ENCODE peak calls at places on chromosomes 5 and 9, in seven cellular contexts. K, S, E, F, R, V and B are unnamed samples.

GRCh38 chr9:82554381-82554780 is 508.6 kb downstream of the RASEF start:
- DNase-seq in V (no peak), S (no peak), R (no peak), K (no peak), E (no peak), F (no peak), B (no peak)

GRCh38 chr5:82882316-82882715 is 194.9 kb downstream of the TMEM167A start:
- DNase-seq in K (no peak), R (no peak), F (no peak), E (no peak), S (no peak), V (no peak), B (no peak)

GRCh38 chr9:134696433-134696832 is 54.8 kb downstream of the COL5A1 start:
- DNase-seq in K (no peak), R (no peak), E (no peak), V (no peak), F (no peak), S (no peak), B (no peak)

GRCh38 chr9:127473932-127474331 is 22.6 kb downstream of the LRSAM1 start:
- DNase-seq in F (no peak), S (no peak), V (no peak), R (no peak), K (no peak), E (no peak), B (no peak)

GRCh38 chr5:180975338-180975737 is 13.3 kb upstream of the BTNL3 start:
- DNase-seq in E (no peak), F (no peak), R (no peak), V (no peak), S (no peak), K (no peak), B (no peak)

GRCh38 chr5:103369125-103370120 is 110.9 kb downstream of the MACIR start:
- DNase-seq in F (no peak), S (no peak), V (no peak), K (no peak), R (no peak), E (no peak), B (no peak)

GRCh38 chr9:19050637-19051591 is 1.7 kb downstream of the RRAGA start:
- DNase-seq in F (no peak), E (no peak), S (no peak), V (no peak), R (peak), K (peak), B (no peak)

GRCh38 chr9:33097192-33097591 is 20.7 kb upstream of the SMU1 start:
- DNase-seq in F (no peak), E (no peak), R (no peak), S (no peak), V (no peak), K (no peak), B (no peak)

GRCh38 chr5:54774281-54775171 is 210.9 kb downstream of the ESM1 start:
- DNase-seq in S (no peak), F (no peak), R (no peak), V (no peak), E (no peak), K (no peak), B (no peak)

GRCh38 chr5:41128291-41128690 is 57.1 kb upstream of the MROH2B start:
- DNase-seq in K (no peak), E (no peak), S (no peak), V (no peak), R (peak), F (no peak), B (no peak)

GRCh38 chr5:59328801-59329296 is 564.7 kb downstream of the PDE4D start:
- DNase-seq in S (no peak), E (no peak), K (peak), R (peak), F (no peak), V (no peak), B (no peak)

GRCh38 chr5:585962-586628 is 26.0 kb upstream of the CEP72 start:
- DNase-seq in V (no peak), E (no peak), S (no peak), K (no peak), F (no peak), R (no peak), B (no peak)

GRCh38 chr5:97658116-97658900 is 475.3 kb upstream of the RIOK2 start:
- DNase-seq in F (no peak), R (no peak), S (no peak), K (no peak), V (no peak), E (no peak), B (peak)

GRCh38 chr5:139451176-139451575 is 11.4 kb downstream of the ECSCR start:
- DNase-seq in S (no peak), E (no peak), F (no peak), V (no peak), K (no peak), R (no peak), B (no peak)

GRCh38 chr5:91641730-91642350 is 258.7 kb upstream of the ARRDC3 start:
- DNase-seq in V (no peak), R (peak), F (no peak), S (no peak), K (peak), E (no peak), B (no peak)

GRCh38 chr5:170316933-170317332 is 19.4 kb upstream of the LCP2 start:
- DNase-seq in E (no peak), S (no peak), V (no peak), F (no peak), R (no peak), K (no peak), B (no peak)

GRCh38 chr5:117332341-117332740 is 757.7 kb upstream of the SEMA6A start:
- DNase-seq in R (no peak), V (no peak), S (no peak), F (no peak), E (no peak), K (no peak), B (no peak)

GRCh38 chr5:153629027-153629426 is 138.6 kb downstream of the GRIA1 start:
- DNase-seq in E (no peak), V (no peak), F (no peak), R (peak), S (peak), K (peak), B (no peak)

GRCh38 chr5:14767942-14768837 is 103.4 kb downstream of the ANKH start:
- DNase-seq in F (no peak), K (no peak), S (no peak), E (no peak), R (peak), V (no peak), B (no peak)

GRCh38 chr9:15977438-15977837 is 424.6 kb downstream of the CCDC171 start:
- DNase-seq in F (no peak), E (no peak), R (peak), K (no peak), V (no peak), S (no peak), B (no peak)

GRCh38 chr9:95512751-95513120 is 4.0 kb downstream of the PTCH1 start:
- DNase-seq in V (no peak), S (no peak), R (no peak), K (no peak), F (no peak), E (no peak), B (no peak)

GRCh38 chr9:110954822-110955291 is 83.4 kb downstream of the LPAR1 start:
- DNase-seq in V (no peak), K (no peak), S (no peak), E (no peak), R (no peak), F (no peak), B (no peak)

GRCh38 chr9:95017661-95018060 is 291.2 kb downstream of the AOPEP start:
- DNase-seq in S (no peak), R (peak), V (no peak), F (no peak), K (peak), E (no peak), B (no peak)

GRCh38 chr5:16437974-16438373 is 27.6 kb downstream of the ZNF622 start:
- DNase-seq in K (peak), E (no peak), V (no peak), S (no peak), F (no peak), R (peak), B (no peak)

GRCh38 chr9:105887679-105888078 is 193.3 kb downstream of the TMEM38B start:
- DNase-seq in K (no peak), F (no peak), V (no peak), R (no peak), S (no peak), E (no peak), B (no peak)

GRCh38 chr9:131628821-131629197 is 83.5 kb downstream of the PRRT1B start:
- DNase-seq in R (no peak), E (no peak), F (no peak), S (no peak), V (no peak), K (no peak), B (no peak)

GRCh38 chr5:132747064-132747692 is at the start of gene CCNI2:
- DNase-seq in V (peak), R (no peak), S (peak), F (peak), E (peak), K (no peak), B (no peak)

GRCh38 chr5:147223343-147223742 is 11.5 kb upstream of the STK32A start:
- DNase-seq in K (peak), R (peak), F (no peak), V (no peak), E (no peak), S (no peak), B (no peak)

GRCh38 chr9:14071484-14071883 is 242.5 kb downstream of the NFIB start:
- DNase-seq in E (no peak), R (no peak), F (no peak), S (no peak), K (no peak), V (no peak), B (no peak)

GRCh38 chr9:5499157-5499556 is 11.2 kb upstream of the PDCD1LG2 start:
- DNase-seq in F (no peak), R (no peak), S (no peak), K (no peak), E (no peak), V (no peak), B (no peak)

GRCh38 chr9:86703346-86703745 is 244.0 kb downstream of the GAS1 start:
- DNase-seq in E (no peak), V (no peak), R (no peak), S (no peak), F (no peak), K (no peak), B (no peak)

GRCh38 chr5:31413030-31413812 is 118.7 kb downstream of the DROSHA start:
- DNase-seq in R (no peak), F (no peak), V (no peak), S (no peak), E (no peak), K (peak), B (no peak)

GRCh38 chr9:119026120-119026519 is 343.1 kb downstream of the BRINP1 start:
- DNase-seq in E (no peak), V (no peak), F (no peak), S (peak), K (peak), R (peak), B (no peak)

GRCh38 chr5:63346451-63346850 is 615.8 kb downstream of the HTR1A start:
- DNase-seq in R (no peak), V (no peak), F (no peak), K (no peak), S (no peak), E (no peak), B (no peak)

GRCh38 chr9:91180240-91180929 is 181.3 kb downstream of the AUH start:
- DNase-seq in S (no peak), E (no peak), F (no peak), K (no peak), V (no peak), R (no peak), B (no peak)

GRCh38 chr5:34652916-34653315 is 3.2 kb upstream of the RAI14 start:
- DNase-seq in K (peak), E (no peak), R (peak), V (no peak), S (no peak), F (no peak), B (no peak)

GRCh38 chr5:99378443-99378842 is 449.6 kb upstream of the CHD1 start:
- DNase-seq in E (no peak), F (no peak), K (no peak), R (no peak), V (no peak), S (no peak), B (no peak)

GRCh38 chr5:14440598-14441401 is 140.8 kb upstream of the OTULINL start:
- DNase-seq in F (no peak), V (no peak), E (no peak), K (no peak), R (peak), S (peak), B (no peak)

GRCh38 chr5:16855475-16855874 is 80.6 kb downstream of the MYO10 start:
- DNase-seq in E (no peak), V (no peak), F (no peak), S (peak), K (no peak), R (no peak), B (no peak)